ENCODE peak calls at places on chromosomes 5 and 9, in eight cellular contexts. A is AG09319; O is naive thymus-derived CD8-positive, alpha-beta T cell; I is GM04504; S is nephron progenitor cell; M is foreskin fibroblast; K is glutamatergic neuron; C is activated CD8-positive, alpha-beta T cell treated with anti-CD3 and anti-CD28 coated beads, Interleukin-2, amount 10 ng/mL, durations not matched to agents 7 days and 5 days. T is an unnamed sample.

GRCh38 chr5:108655750-108656450 is 91.8 kb upstream of the FER start:
- DNase-seq in I (peak; percentile 23), C (no peak), A (peak; percentile 23), M (no peak), O (no peak), S (no peak), K (no peak), T (no peak)

GRCh38 chr9:75185585-75186170 is 97.4 kb downstream of the OSTF1 start:
- DNase-seq in C (peak; percentile 68), I (no peak), O (peak; percentile 29), M (no peak), S (peak; percentile 57), A (no peak), K (peak; percentile 72), T (no peak)

GRCh38 chr9:12775373-12775962 is 648 bp downstream of the LURAP1L start:
- DNase-seq in A (no peak), M (no peak), S (peak; percentile 58), K (peak; percentile 75), O (no peak), I (no peak), C (no peak), T (no peak)

GRCh38 chr9:94782367-94783120 is 56.0 kb downstream of the AOPEP start:
- DNase-seq in C (no peak), K (no peak), A (peak; percentile 69), M (no peak), I (peak; percentile 41), S (no peak), O (no peak), T (no peak)

GRCh38 chr9:92176068-92176799 is 61.0 kb upstream of the SPTLC1 start:
- DNase-seq in I (no peak), S (no peak), K (no peak), O (no peak), C (no peak), A (no peak), M (no peak), T (no peak)

GRCh38 chr5:137708062-137708461 is 27.8 kb downstream of the KLHL3 start:
- DNase-seq in M (no peak), A (no peak), O (no peak), I (no peak), C (no peak), S (no peak), K (no peak), T (no peak)

GRCh38 chr5:152107225-152107624 is 182.6 kb upstream of the GLRA1 start:
- DNase-seq in K (no peak), S (no peak), M (no peak), O (no peak), C (no peak), I (no peak), A (no peak), T (no peak)

GRCh38 chr5:79285833-79286232 is 49.9 kb downstream of the JMY start:
- DNase-seq in K (no peak), M (no peak), A (no peak), C (no peak), O (no peak), S (no peak), I (no peak), T (no peak)

GRCh38 chr9:136016882-136017812 is 56.0 kb upstream of the UBAC1 start:
- DNase-seq in A (no peak), M (no peak), S (no peak), C (no peak), K (no peak), O (no peak), I (no peak), T (no peak)

GRCh38 chr5:115457574-115457973 is 87.0 kb downstream of the FEM1C start:
- DNase-seq in S (no peak), I (no peak), M (no peak), A (no peak), C (no peak), K (no peak), O (no peak), T (no peak)

GRCh38 chr9:136252846-136253245 is 7.2 kb upstream of the QSOX2 start:
- DNase-seq in M (no peak), S (no peak), O (no peak), I (no peak), K (no peak), C (no peak), A (no peak), T (no peak)

GRCh38 chr9:116269250-116269649 is 115.7 kb downstream of the PAPPA start:
- DNase-seq in I (no peak), A (no peak), C (no peak), S (no peak), O (no peak), M (peak; percentile 21), K (no peak), T (no peak)

GRCh38 chr9:4280605-4281004 is 19.3 kb downstream of the GLIS3 start:
- DNase-seq in M (no peak), C (no peak), I (no peak), A (no peak), O (no peak), S (no peak), K (no peak), T (no peak)

GRCh38 chr5:136655429-136655828 is 290.1 kb upstream of the TRPC7 start:
- DNase-seq in O (no peak), A (no peak), S (no peak), I (no peak), M (peak; percentile 46), C (no peak), K (no peak), T (no peak)

GRCh38 chr9:69078581-69078980 is 43.0 kb downstream of the FXN start:
- DNase-seq in I (no peak), A (no peak), C (no peak), O (no peak), M (no peak), S (no peak), K (no peak), T (no peak)

GRCh38 chr5:139842321-139842720 is 46.7 kb downstream of the PSD2 start:
- DNase-seq in I (no peak), O (no peak), A (no peak), S (no peak), M (no peak), C (no peak), K (peak; percentile 6), T (no peak)

GRCh38 chr9:113154471-113154870 is 3.7 kb downstream of the SLC31A2 start:
- DNase-seq in C (no peak), A (no peak), K (no peak), M (peak; percentile 50), I (no peak), S (no peak), O (no peak), T (peak; percentile 33)

GRCh38 chr5:87393331-87393730 is 19.4 kb downstream of the CCNH start:
- DNase-seq in O (no peak), S (no peak), I (no peak), A (peak; percentile 52), C (no peak), K (no peak), M (peak; percentile 60), T (no peak)

GRCh38 chr5:139377226-139377625 is 5.9 kb downstream of the SLC23A1 start:
- DNase-seq in O (no peak), I (no peak), S (no peak), C (no peak), K (no peak), M (no peak), A (no peak), T (no peak)

GRCh38 chr5:126769703-126770102 is 7.2 kb upstream of the LMNB1 start:
- DNase-seq in C (no peak), M (no peak), S (no peak), I (no peak), A (no peak), O (no peak), K (no peak), T (no peak)

GRCh38 chr5:169218176-169218575 is 82.8 kb downstream of the SLIT3 start:
- DNase-seq in A (no peak), C (no peak), I (no peak), M (no peak), O (no peak), K (no peak), S (no peak), T (no peak)

GRCh38 chr9:86303316-86303975 is 21.1 kb upstream of the ISCA1 start:
- DNase-seq in A (no peak), M (no peak), O (peak; percentile 22), K (no peak), S (no peak), C (peak; percentile 48), I (no peak), T (no peak)

GRCh38 chr9:120775859-120776258 is 17.4 kb downstream of the FBXW2 start:
- DNase-seq in K (no peak), C (no peak), M (no peak), A (no peak), S (no peak), O (no peak), I (no peak), T (no peak)

GRCh38 chr9:135248111-135248510 is 160.6 kb downstream of the OLFM1 start:
- DNase-seq in S (no peak), K (peak; percentile 10), I (no peak), A (no peak), O (no peak), M (no peak), C (no peak), T (no peak)

GRCh38 chr5:73448072-73448432 is 525 bp downstream of the FOXD1 start:
- DNase-seq in A (no peak), O (no peak), S (peak; percentile 55), M (no peak), I (no peak), C (no peak), K (peak; percentile 53), T (no peak)

T was measured in HFF-Myc.